ENCODE peak calls at places on chromosomes 11 and 22, in eight cellular contexts. E, M, W, N, P, D, Q and A are unnamed samples.

GRCh38 chr11:31763296-31763695 is 47.8 kb downstream of the PAX6 start:
- DNase-seq in E (no peak), M (no peak), W (no peak), N (no peak), P (no peak), D (no peak), Q (no peak), A (no peak)

GRCh38 chr11:119641991-119642745 is 86.8 kb downstream of the NECTIN1 start:
- DNase-seq in E (peak), M (no peak), W (no peak), N (no peak), P (peak), D (no peak), Q (peak), A (peak)

GRCh38 chr22:20174785-20175596 is 24.1 kb upstream of the CCDC188 start:
- DNase-seq in E (peak), M (no peak), W (no peak), N (no peak), P (peak), D (no peak), Q (no peak), A (no peak)

GRCh38 chr11:66510271-66510989 is at the start of gene BBS1:
- DNase-seq in E (peak), M (peak), W (peak), N (peak), P (peak), D (peak), Q (peak), A (peak)

GRCh38 chr11:72067266-72067665 is 13.1 kb downstream of the NUMA1 start:
- DNase-seq in E (no peak), M (no peak), W (no peak), N (no peak), P (no peak), D (no peak), Q (no peak), A (no peak)

GRCh38 chr11:490930-491260 is 16.1 kb downstream of the RNH1 start:
- DNase-seq in E (no peak), M (no peak), W (no peak), N (no peak), P (no peak), D (no peak), Q (no peak), A (no peak)

GRCh38 chr11:67160872-67161783 is 42.1 kb downstream of the KDM2A start:
- DNase-seq in E (peak), M (no peak), W (no peak), N (no peak), P (peak), D (no peak), Q (no peak), A (no peak)

GRCh38 chr11:129331871-129332274 is 43.8 kb upstream of the BARX2 start:
- DNase-seq in E (peak), M (peak), W (no peak), N (peak), P (peak), D (peak), Q (peak), A (peak)

GRCh38 chr11:72238040-72238450 is 5.9 kb downstream of the PHOX2A start:
- DNase-seq in E (peak), M (peak), W (no peak), N (peak), P (peak), D (no peak), Q (peak), A (peak)

GRCh38 chr11:2771758-2772466 is 72.1 kb upstream of the KCNQ1OT1 start:
- DNase-seq in E (no peak), M (no peak), W (no peak), N (peak), P (no peak), D (no peak), Q (no peak), A (peak)